ENCODE peak calls at places on chromosomes 11 and 22, in nine cellular contexts. T is breast epithelium, J is pancreas, O is foreskin keratinocyte, K is colonic mucosa, F is lower lobe of right lung, Q is HFF-Myc, H is cardiac fibroblast, V is HCT116. L is an unnamed sample.

GRCh38 chr22:49063040-49063329 is 764.7 kb downstream of the BRD1 start:
- DNase-seq in T (no peak), J (no peak), O (no peak), K (no peak), F (no peak), Q (no peak), H (no peak), V (no peak), L (no peak)

GRCh38 chr11:32916994-32917393 is 24.4 kb downstream of the QSER1 start:
- DNase-seq in T (no peak), J (no peak), O (no peak), K (no peak), F (no peak), Q (no peak), H (no peak), V (no peak), L (no peak)

GRCh38 chr22:26648011-26648497 is 9.3 kb upstream of the MIAT start:
- DNase-seq in T (no peak), J (no peak), O (no peak), K (no peak), F (no peak), Q (no peak), H (no peak), V (no peak), L (no peak)

GRCh38 chr11:102238287-102238894 is 78.9 kb upstream of the BIRC3 start:
- DNase-seq in T (no peak), J (no peak), O (no peak), K (no peak), F (no peak), Q (no peak), H (no peak), V (no peak), L (no peak)

GRCh38 chr22:30541979-30542810 is 4.3 kb downstream of the SEC14L6 start:
- DNase-seq in T (no peak), J (peak; percentile 43), O (no peak), K (no peak), F (peak; percentile 57), Q (no peak), H (no peak), V (no peak), L (no peak)

GRCh38 chr22:29382575-29383328 is 5.6 kb downstream of the AP1B1 start:
- DNase-seq in T (no peak), J (peak; percentile 57), O (no peak), K (peak; percentile 81), F (no peak), Q (no peak), H (no peak), V (no peak), L (no peak)

GRCh38 chr11:32118025-32118974 is 27.4 kb downstream of the RCN1 start:
- DNase-seq in T (no peak), J (no peak), O (peak; percentile 66), K (no peak), F (no peak), Q (no peak), H (peak; percentile 29), V (peak; percentile 77), L (no peak)

GRCh38 chr11:2263012-2263565 is 7.3 kb downstream of the ASCL2 start:
- DNase-seq in T (no peak), J (no peak), O (no peak), K (peak; percentile 13), F (no peak), Q (no peak), H (no peak), V (no peak), L (no peak)

GRCh38 chr11:12526789-12527188 is 147.4 kb upstream of the TEAD1 start:
- DNase-seq in T (no peak), J (no peak), O (no peak), K (no peak), F (no peak), Q (no peak), H (peak; percentile 76), V (no peak), L (no peak)

GRCh38 chr11:12518606-12519385 is 141.4 kb downstream of the PARVA start:
- DNase-seq in T (no peak), J (no peak), O (no peak), K (no peak), F (no peak), Q (no peak), H (no peak), V (no peak), L (no peak)

GRCh38 chr11:12524865-12525264 is 147.5 kb downstream of the PARVA start:
- DNase-seq in T (no peak), J (no peak), O (no peak), K (no peak), F (no peak), Q (no peak), H (no peak), V (no peak), L (no peak)

GRCh38 chr11:12525466-12526055 is 148.2 kb downstream of the PARVA start:
- DNase-seq in T (no peak), J (no peak), O (no peak), K (no peak), F (no peak), Q (no peak), H (no peak), V (no peak), L (no peak)

GRCh38 chr11:12523180-12523924 is 146.0 kb downstream of the PARVA start:
- DNase-seq in T (no peak), J (no peak), O (no peak), K (no peak), F (no peak), Q (no peak), H (no peak), V (no peak), L (no peak)
- TF ChIP-seq CTCF in T (no peak), J (no peak), O (no peak), K (no peak), F (no peak), Q (no peak), H (no peak), V (no peak), L (no peak)

GRCh38 chr22:32828561-32828960 is 27.1 kb downstream of the TIMP3 start:
- DNase-seq in T (no peak), J (no peak), O (no peak), K (no peak), F (no peak), Q (no peak), H (no peak), V (no peak), L (no peak)

GRCh38 chr22:32827061-32827602 is 25.6 kb downstream of the TIMP3 start:
- DNase-seq in T (no peak), J (no peak), O (peak; percentile 35), K (no peak), F (no peak), Q (no peak), H (no peak), V (no peak), L (no peak)

GRCh38 chr22:32826537-32826936 is 25.0 kb downstream of the TIMP3 start:
- DNase-seq in T (no peak), J (no peak), O (no peak), K (no peak), F (no peak), Q (no peak), H (no peak), V (no peak), L (no peak)

GRCh38 chr22:32829451-32829851 is 27.9 kb downstream of the TIMP3 start:
- DNase-seq in T (no peak), J (no peak), O (no peak), K (no peak), F (no peak), Q (no peak), H (no peak), V (no peak), L (no peak)

DNA sequence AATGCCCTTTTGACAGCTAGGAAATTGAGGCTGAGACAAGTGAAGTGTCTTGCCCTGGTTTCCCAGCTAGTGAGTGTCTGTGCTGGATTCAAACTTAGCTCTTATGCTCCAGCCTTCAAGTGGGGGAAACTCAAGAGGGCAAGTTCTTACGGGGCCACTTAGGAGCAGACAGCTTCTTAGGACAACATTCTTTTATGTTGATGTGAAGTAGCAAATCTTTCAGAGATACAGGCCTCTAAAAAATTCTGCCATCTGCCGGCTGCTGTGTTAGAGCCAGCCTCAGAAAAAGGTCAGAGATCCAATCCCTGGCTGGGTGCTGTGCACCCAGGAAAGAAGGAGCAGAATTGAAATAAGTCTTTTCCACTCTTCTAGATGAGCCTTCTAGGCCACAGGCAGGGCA is 26.6 kb downstream of the TIMP3 start:
- DNase-seq in T (no peak), J (no peak), O (no peak), K (no peak), F (no peak), Q (no peak), H (no peak), V (no peak), L (no peak)
- TF ChIP-seq CTCF in T (no peak), J (no peak), O (peak; percentile 50), K (no peak), F (peak; percentile 33), Q (peak; percentile 24), H (peak; percentile 27), V (no peak), L (peak; percentile 22)

GRCh38 chr11:43282607-43283440 is 29.0 kb upstream of the API5 start:
- DNase-seq in T (no peak), J (peak; percentile 24), O (peak; percentile 7), K (no peak), F (peak; percentile 51), Q (peak; percentile 3), H (peak; percentile 46), V (peak; percentile 22), L (no peak)
- TF ChIP-seq CTCF in T (peak; percentile 51), J (peak; percentile 64), O (peak; percentile 87), K (peak; percentile 85), F (peak; percentile 82), Q (peak; percentile 93), H (peak; percentile 90), V (peak; percentile 7), L (peak; percentile 87)

GRCh38 chr22:46905834-46906233 is 143.4 kb downstream of the TBC1D22A start:
- DNase-seq in T (no peak), J (no peak), O (no peak), K (no peak), F (no peak), Q (no peak), H (no peak), V (no peak), L (no peak)

GRCh38 chr22:46902436-46902835 is 140.0 kb downstream of the TBC1D22A start:
- DNase-seq in T (no peak), J (no peak), O (no peak), K (no peak), F (no peak), Q (no peak), H (no peak), V (no peak), L (no peak)

GRCh38 chr22:46905415-46905814 is 143.0 kb downstream of the TBC1D22A start:
- DNase-seq in T (no peak), J (no peak), O (no peak), K (no peak), F (no peak), Q (no peak), H (no peak), V (no peak), L (no peak)

GRCh38 chr22:46900549-46900948 is 138.1 kb downstream of the TBC1D22A start:
- DNase-seq in T (no peak), J (no peak), O (no peak), K (no peak), F (no peak), Q (no peak), H (no peak), V (no peak), L (no peak)

DNA sequence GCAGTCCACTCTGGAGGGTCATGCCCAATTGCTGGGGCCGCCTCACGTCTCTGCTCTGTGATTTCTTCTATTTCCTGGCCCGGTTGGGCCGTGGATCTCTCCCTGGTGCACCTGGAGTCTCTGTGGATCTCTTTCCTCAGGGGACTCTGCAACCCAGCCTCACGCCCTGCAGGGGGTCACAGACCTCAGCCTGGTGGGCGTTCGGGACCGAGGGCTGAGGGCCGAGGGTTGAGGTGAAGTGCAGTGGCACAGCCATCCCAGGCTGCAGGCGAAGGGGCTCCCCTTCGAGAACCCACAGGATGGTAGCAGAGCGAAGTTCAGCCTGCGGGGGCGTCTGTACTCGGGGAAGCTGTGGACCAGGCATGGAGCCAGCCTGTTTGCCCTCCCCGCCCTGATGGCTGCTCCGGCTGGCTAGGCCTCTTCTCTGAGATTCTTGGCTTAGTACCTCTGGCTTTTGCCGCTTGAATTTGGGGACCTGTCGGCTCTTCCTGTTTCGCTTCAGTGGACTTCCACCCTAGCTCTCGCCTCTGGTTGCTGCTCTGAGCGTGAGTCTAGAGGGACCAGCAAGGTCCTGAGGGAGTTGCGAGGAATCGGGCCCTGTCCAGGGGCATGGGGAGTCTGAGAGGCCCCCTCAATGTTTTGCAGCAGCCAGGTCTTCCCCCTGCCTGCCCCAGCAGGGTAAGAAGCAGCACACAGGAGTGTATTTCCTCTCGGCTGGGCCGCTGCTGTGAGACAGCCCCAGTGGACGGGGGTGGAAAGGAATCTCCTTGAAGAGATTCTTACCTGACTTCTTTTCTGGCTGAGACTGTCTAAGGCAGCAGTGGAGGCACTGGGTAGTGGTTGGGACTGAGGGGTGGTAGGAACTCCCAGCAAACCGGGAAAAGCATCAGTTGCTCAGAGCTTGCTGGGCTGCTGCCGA is 140.8 kb downstream of the TBC1D22A start:
- DNase-seq in T (no peak), J (no peak), O (no peak), K (no peak), F (no peak), Q (no peak), H (no peak), V (no peak), L (no peak)
- TF ChIP-seq CTCF in T (no peak), J (no peak), O (no peak), K (no peak), F (no peak), Q (no peak), H (no peak), V (no peak), L (no peak)